ENCODE peak calls at places on chromosomes 16 and 17, in four cellular contexts. L, C, A and Y are unnamed samples.

GRCh38 chr17:74733365-74734122 is 3.5 kb upstream of the RAB37 start:
- DNase-seq in L (no peak), A (no peak), C (no peak), Y (no peak)

GRCh38 chr16:1612320-1613111 is at the start of gene CRAMP1:
- DNase-seq in A (peak), L (no peak), C (no peak), Y (peak)

GRCh38 chr17:8741771-8742170 is 2.9 kb downstream of the CCDC42 start:
- DNase-seq in C (no peak), L (no peak), A (no peak), Y (no peak)

GRCh38 chr16:78703951-78704350 is 604.5 kb downstream of the WWOX start:
- DNase-seq in A (peak), L (no peak), C (no peak), Y (no peak)

GRCh38 chr16:67115649-67116048 is 5.9 kb downstream of the PHAF1 start:
- DNase-seq in A (peak), L (no peak), C (no peak), Y (no peak)

GRCh38 chr16:52383640-52384292 is 163.2 kb downstream of the TOX3 start:
- DNase-seq in L (no peak), C (no peak), A (no peak), Y (no peak)

GRCh38 chr16:54931757-54932660 is 1.3 kb downstream of the IRX5 start:
- DNase-seq in L (no peak), A (no peak), C (no peak), Y (peak)

GRCh38 chr16:68382296-68382718 is 66.0 kb downstream of the SMPD3 start:
- DNase-seq in C (no peak), L (no peak), A (no peak), Y (no peak)

GRCh38 chr17:82767041-82767754 is 15.3 kb downstream of the TBCD start:
- DNase-seq in L (peak), A (peak), C (no peak), Y (peak)

GRCh38 chr17:57350266-57350665 is 93.9 kb downstream of the MSI2 start:
- DNase-seq in C (no peak), L (no peak), A (no peak), Y (no peak)

GRCh38 chr16:87344931-87345631 is 27.9 kb upstream of the C16orf95 start:
- DNase-seq in A (no peak), C (peak), L (no peak), Y (no peak)

GRCh38 chr16:4419402-4419801 is 3.0 kb upstream of the CORO7 start:
- DNase-seq in C (no peak), L (no peak), A (no peak), Y (no peak)

GRCh38 chr16:82660078-82660645 is 33.4 kb downstream of the CDH13 start:
- DNase-seq in C (no peak), A (peak), L (no peak), Y (no peak)

GRCh38 chr17:79872762-79873161 is 33.5 kb upstream of the CBX4 start:
- DNase-seq in A (no peak), L (no peak), C (no peak), Y (no peak)

GRCh38 chr16:80948886-80949502 is 57.7 kb downstream of the CMC2 start:
- DNase-seq in L (peak), C (peak), A (peak), Y (no peak)